ENCODE peak calls at places on chromosomes 12 and 14, in ten cellular contexts. D, A, Z, K, T, M, J, I, R and X are unnamed samples.

GRCh38 chr12:113793250-113793649 is 172.9 kb downstream of the RBM19 start:
- DNase-seq in D (no peak), K (no peak), M (no peak), A (no peak), I (no peak), J (no peak), Z (no peak), T (no peak), R (no peak), X (no peak)

GRCh38 chr12:83389237-83389996 is 702.7 kb downstream of the TMTC2 start:
- DNase-seq in Z (no peak), K (peak; percentile 3), I (no peak), J (peak; percentile 7), M (peak; percentile 38), T (no peak), R (peak; percentile 45), D (peak; percentile 33), A (peak; percentile 16), X (peak; percentile 39)

GRCh38 chr12:5173511-5174011 is 129.9 kb downstream of the KCNA5 start:
- DNase-seq in I (no peak), K (no peak), R (no peak), T (no peak), J (no peak), A (no peak), M (no peak), D (no peak), Z (peak; percentile 72), X (no peak)

GRCh38 chr14:34911209-34912150 is 36.3 kb upstream of the BAZ1A start:
- DNase-seq in R (no peak), I (no peak), J (no peak), M (no peak), D (no peak), K (no peak), T (no peak), A (no peak), Z (no peak), X (no peak)

GRCh38 chr14:92489394-92490238 is 24.0 kb upstream of the RIN3 start:
- DNase-seq in I (no peak), Z (peak; percentile 79), R (no peak), M (no peak), D (no peak), J (no peak), T (no peak), K (no peak), A (no peak), X (no peak)

GRCh38 chr12:123713398-123714301 is 1.5 kb downstream of the ATP6V0A2 start:
- DNase-seq in J (no peak), R (no peak), K (no peak), T (no peak), A (peak; percentile 35), M (no peak), I (no peak), Z (no peak), D (no peak), X (no peak)

GRCh38 chr12:108570743-108571603 is 8.6 kb downstream of the ISCU start:
- DNase-seq in J (no peak), M (peak; percentile 58), T (no peak), Z (peak; percentile 70), K (no peak), D (no peak), I (no peak), A (peak; percentile 38), R (no peak), X (no peak)

GRCh38 chr12:64675795-64676194 is 65.5 kb downstream of the RASSF3 start:
- DNase-seq in K (no peak), T (no peak), R (no peak), D (no peak), Z (peak; percentile 40), I (no peak), M (peak; percentile 78), A (no peak), J (no peak), X (no peak)

GRCh38 chr14:67392728-67393314 is 19.1 kb downstream of the PLEK2 start:
- DNase-seq in A (no peak), T (no peak), K (no peak), D (no peak), R (no peak), J (no peak), Z (no peak), I (no peak), M (no peak), X (no peak)

GRCh38 chr12:15563683-15564082 is 225.5 kb downstream of the EPS8 start:
- DNase-seq in K (no peak), R (no peak), M (no peak), A (peak; percentile 68), I (no peak), D (no peak), Z (no peak), T (no peak), J (no peak), X (no peak)
- TF ChIP-seq CTCF in K (no peak), R (no peak), M (no peak), A (no peak), I (no peak), D (no peak), Z (no peak), T (no peak), J (no peak), X (no peak)

GRCh38 chr12:50087159-50087558 is 2.0 kb downstream of the SMARCD1 start:
- DNase-seq in K (no peak), J (no peak), D (no peak), T (no peak), R (no peak), Z (no peak), A (no peak), M (no peak), I (no peak), X (no peak)

GRCh38 chr12:50085615-50085928 is 430 bp downstream of the SMARCD1 start:
- DNase-seq in T (no peak), A (no peak), R (no peak), Z (no peak), J (no peak), I (no peak), K (no peak), M (no peak), D (no peak), X (no peak)

GRCh38 chr12:50087995-50088394 is 2.9 kb downstream of the SMARCD1 start:
- DNase-seq in I (peak; percentile 55), Z (no peak), R (no peak), A (peak; percentile 91), T (no peak), M (no peak), J (no peak), D (no peak), K (no peak), X (no peak)

GRCh38 chr12:50084775-50085614 is at the start of gene SMARCD1:
- DNase-seq in R (peak; percentile 96), T (peak; percentile 81), D (peak; percentile 90), I (peak; percentile 89), M (peak; percentile 95), J (peak; percentile 84), K (peak; percentile 84), A (peak; percentile 91), Z (peak; percentile 98), X (peak; percentile 92)

GRCh38 chr12:50086148-50086547 is 1.0 kb downstream of the SMARCD1 start:
- DNase-seq in Z (no peak), A (no peak), R (no peak), J (no peak), I (no peak), K (no peak), M (no peak), T (no peak), D (no peak), X (no peak)
- TF ChIP-seq CTCF in Z (no peak), A (no peak), R (no peak), J (no peak), I (no peak), K (no peak), M (no peak), T (no peak), D (no peak), X (no peak)

GRCh38 chr12:101592931-101593330 is 1.8 kb upstream of the MYBPC1 start:
- DNase-seq in I (no peak), A (no peak), Z (no peak), K (no peak), J (no peak), D (no peak), T (no peak), M (no peak), R (no peak), X (no peak)

GRCh38 chr12:101597164-101597563 is 2.4 kb downstream of the MYBPC1 start:
- DNase-seq in A (no peak), K (no peak), R (no peak), J (no peak), I (no peak), D (no peak), T (no peak), M (no peak), Z (no peak), X (no peak)

GRCh38 chr12:101592448-101592847 is 2.3 kb upstream of the MYBPC1 start:
- DNase-seq in T (no peak), D (no peak), A (no peak), J (no peak), R (no peak), Z (no peak), K (no peak), M (no peak), I (no peak), X (no peak)

GRCh38 chr12:101596172-101596571 is 1.4 kb downstream of the MYBPC1 start:
- DNase-seq in K (no peak), Z (no peak), M (no peak), T (no peak), D (no peak), R (no peak), A (no peak), J (no peak), I (no peak), X (no peak)

GRCh38 chr12:101594700-101595099 is at the start of gene MYBPC1:
- DNase-seq in D (peak; percentile 21), T (no peak), K (peak; percentile 6), Z (no peak), R (no peak), M (no peak), A (no peak), I (no peak), J (no peak), X (no peak)
- TF ChIP-seq CTCF in D (no peak), T (no peak), K (no peak), Z (no peak), R (no peak), M (no peak), A (no peak), I (no peak), J (no peak), X (no peak)

GRCh38 chr12:112230136-112230535 is 104.8 kb downstream of the TRAFD1 start:
- DNase-seq in J (no peak), D (no peak), R (no peak), Z (no peak), I (no peak), M (no peak), A (no peak), T (no peak), K (no peak), X (no peak)

GRCh38 chr12:112236386-112236785 is 111.0 kb downstream of the TRAFD1 start:
- DNase-seq in A (no peak), J (no peak), Z (no peak), T (no peak), R (no peak), D (no peak), M (no peak), I (no peak), K (no peak), X (no peak)

GRCh38 chr12:112236786-112237185 is 111.4 kb downstream of the TRAFD1 start:
- DNase-seq in M (no peak), I (no peak), A (no peak), K (no peak), D (no peak), R (no peak), Z (no peak), T (no peak), J (no peak), X (no peak)

GRCh38 chr12:112234303-112234702 is 108.9 kb downstream of the TRAFD1 start:
- DNase-seq in I (no peak), T (no peak), K (no peak), D (no peak), Z (no peak), M (no peak), J (no peak), R (no peak), A (no peak), X (no peak)

GRCh38 chr12:112233242-112233641 is 107.9 kb downstream of the TRAFD1 start:
- DNase-seq in A (no peak), R (no peak), M (no peak), I (no peak), Z (no peak), K (no peak), T (no peak), D (no peak), J (no peak), X (no peak)
- TF ChIP-seq CTCF in A (no peak), R (no peak), M (no peak), I (no peak), Z (no peak), K (no peak), T (no peak), D (no peak), J (no peak), X (no peak)